ENCODE peak calls at places on chromosomes 2 and 18, in five cellular contexts. One of them, this sample, is unnamed.

GRCh38 chr2:79083846-79084376 is 3.9 kb downstream of the REG1B start:
- DNase-seq in uterus: no peak
- DNase-seq in heart left ventricle: no peak
- DNase-seq in tibial nerve: no peak
- DNase-seq in HepG2: no peak
- DNase-seq in this sample: no peak

GRCh38 chr2:2664989-2665833 is 334.1 kb upstream of the MYT1L start:
- DNase-seq in uterus: no peak
- DNase-seq in heart left ventricle: no peak
- DNase-seq in tibial nerve: no peak
- DNase-seq in HepG2: peak; percentile 58
- DNase-seq in this sample: no peak

GRCh38 chr2:113178891-113179290 is 5.1 kb downstream of the PSD4 start:
- DNase-seq in uterus: no peak
- DNase-seq in heart left ventricle: no peak
- DNase-seq in tibial nerve: no peak
- DNase-seq in HepG2: no peak
- DNase-seq in this sample: peak; percentile 39

GRCh38 chr2:108593547-108594098 is 59.4 kb downstream of the LIMS1 start:
- DNase-seq in uterus: no peak
- DNase-seq in heart left ventricle: no peak
- DNase-seq in tibial nerve: no peak
- DNase-seq in HepG2: no peak
- DNase-seq in this sample: no peak

GRCh38 chr2:16614314-16614860 is 51.2 kb downstream of the CYRIA start:
- DNase-seq in uterus: no peak
- DNase-seq in heart left ventricle: no peak
- DNase-seq in tibial nerve: no peak
- DNase-seq in HepG2: no peak
- DNase-seq in this sample: no peak

GRCh38 chr2:219509780-219510511 is 4.3 kb upstream of the ASIC4 start:
- DNase-seq in uterus: peak; percentile 67
- DNase-seq in heart left ventricle: no peak
- DNase-seq in tibial nerve: no peak
- DNase-seq in HepG2: peak; percentile 60
- DNase-seq in this sample: no peak

GRCh38 chr18:57898506-57899124 is 95.5 kb upstream of the ATP8B1 start:
- DNase-seq in uterus: no peak
- DNase-seq in heart left ventricle: no peak
- DNase-seq in tibial nerve: no peak
- DNase-seq in HepG2: no peak
- DNase-seq in this sample: no peak

GRCh38 chr18:59605633-59606192 is 91.5 kb downstream of the CCBE1 start:
- DNase-seq in uterus: no peak
- DNase-seq in heart left ventricle: no peak
- DNase-seq in tibial nerve: no peak
- DNase-seq in HepG2: no peak
- DNase-seq in this sample: no peak

GRCh38 chr2:172647439-172647838 is 88.2 kb upstream of the RAPGEF4 start:
- DNase-seq in uterus: no peak
- DNase-seq in heart left ventricle: no peak
- DNase-seq in tibial nerve: no peak
- DNase-seq in HepG2: no peak
- DNase-seq in this sample: no peak

GRCh38 chr18:62717059-62717849 is 1.9 kb downstream of the PHLPP1 start:
- DNase-seq in uterus: no peak
- DNase-seq in heart left ventricle: no peak
- DNase-seq in tibial nerve: no peak
- DNase-seq in HepG2: peak; percentile 48
- DNase-seq in this sample: peak; percentile 74

GRCh38 chr2:207225773-207226172 is 60.0 kb upstream of the KLF7 start:
- DNase-seq in uterus: no peak
- DNase-seq in heart left ventricle: no peak
- DNase-seq in tibial nerve: no peak
- DNase-seq in HepG2: no peak
- DNase-seq in this sample: no peak

GRCh38 chr2:152506843-152507242 is 171.9 kb downstream of the FMNL2 start:
- DNase-seq in uterus: no peak
- DNase-seq in heart left ventricle: no peak
- DNase-seq in tibial nerve: no peak
- DNase-seq in HepG2: no peak
- DNase-seq in this sample: no peak

GRCh38 chr2:127128508-127128907 is 21.6 kb upstream of the BIN1 start:
- DNase-seq in uterus: no peak
- DNase-seq in heart left ventricle: no peak
- DNase-seq in tibial nerve: no peak
- DNase-seq in HepG2: no peak
- DNase-seq in this sample: no peak

GRCh38 chr2:104521247-104521646 is 332.7 kb upstream of the POU3F3 start:
- DNase-seq in uterus: no peak
- DNase-seq in heart left ventricle: no peak
- DNase-seq in tibial nerve: no peak
- DNase-seq in HepG2: peak; percentile 15
- DNase-seq in this sample: no peak

GRCh38 chr2:135258193-135258592 is 206.1 kb downstream of the RAB3GAP1 start:
- DNase-seq in uterus: no peak
- DNase-seq in heart left ventricle: no peak
- DNase-seq in tibial nerve: no peak
- DNase-seq in HepG2: no peak
- DNase-seq in this sample: no peak

GRCh38 chr2:118979177-118979861 is 37.3 kb downstream of the MARCO start:
- DNase-seq in uterus: no peak
- DNase-seq in heart left ventricle: no peak
- DNase-seq in tibial nerve: no peak
- DNase-seq in HepG2: no peak
- DNase-seq in this sample: no peak

GRCh38 chr2:96913398-96914202 is 43.7 kb upstream of the SEMA4C start:
- DNase-seq in uterus: no peak
- DNase-seq in heart left ventricle: peak; percentile 53
- DNase-seq in tibial nerve: no peak
- DNase-seq in HepG2: peak; percentile 36
- DNase-seq in this sample: no peak

GRCh38 chr2:11404381-11405073 is 60.1 kb upstream of the ROCK2 start:
- DNase-seq in uterus: no peak
- DNase-seq in heart left ventricle: no peak
- DNase-seq in tibial nerve: no peak
- DNase-seq in HepG2: no peak
- DNase-seq in this sample: no peak

GRCh38 chr2:13006407-13006806 is 289.7 kb downstream of the TRIB2 start:
- DNase-seq in uterus: no peak
- DNase-seq in heart left ventricle: no peak
- DNase-seq in tibial nerve: no peak
- DNase-seq in HepG2: no peak
- DNase-seq in this sample: no peak

GRCh38 chr18:51425889-51426288 is 228.4 kb upstream of the MEX3C start:
- DNase-seq in uterus: no peak
- DNase-seq in heart left ventricle: no peak
- DNase-seq in tibial nerve: no peak
- DNase-seq in HepG2: no peak
- DNase-seq in this sample: no peak

GRCh38 chr18:7567487-7568425 is 640 bp downstream of the PTPRM start:
- DNase-seq in uterus: peak; percentile 43
- DNase-seq in heart left ventricle: peak; percentile 56
- DNase-seq in tibial nerve: peak; percentile 22
- DNase-seq in HepG2: no peak
- DNase-seq in this sample: peak; percentile 81
- TF ChIP-seq POLR2A in uterus: peak; percentile 8
- TF ChIP-seq POLR2A in heart left ventricle: no peak
- TF ChIP-seq POLR2A in tibial nerve: no peak
- TF ChIP-seq POLR2A in HepG2: no peak
- TF ChIP-seq POLR2A in this sample: no peak

DNA sequence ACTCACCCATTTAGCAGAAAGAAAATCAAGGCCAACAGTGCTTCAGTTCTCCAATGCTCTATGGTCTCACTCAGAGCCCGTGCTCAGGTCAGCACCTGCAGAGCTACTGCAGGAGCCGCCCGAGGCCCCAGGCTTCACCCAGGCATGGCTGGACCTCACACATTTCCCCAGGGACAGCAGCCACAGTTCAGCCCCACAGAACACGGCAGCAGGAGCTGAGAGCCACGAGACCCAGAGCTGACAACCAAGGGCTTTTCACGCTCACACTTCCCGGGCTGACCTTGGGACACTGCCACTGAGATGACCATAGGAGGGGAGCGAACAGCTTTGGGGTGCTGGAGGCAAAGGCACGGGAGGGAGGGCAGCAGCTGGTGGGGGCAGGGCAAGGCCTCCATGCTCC is 4.2 kb downstream of the TMEM18 start:
- DNase-seq in uterus: no peak
- DNase-seq in heart left ventricle: no peak
- DNase-seq in tibial nerve: no peak
- DNase-seq in HepG2: no peak
- DNase-seq in this sample: no peak
- H3K4me1 ChIP-seq in uterus: peaks cover 8% of the 10 kb centered on the region
- H3K4me1 ChIP-seq in heart left ventricle: peaks cover 25% of the 10 kb centered on the region
- H3K4me1 ChIP-seq in tibial nerve: no peaks in the 10 kb centered on the region
- H3K4me1 ChIP-seq in HepG2: peaks cover 16% of the 10 kb centered on the region
- H3K4me1 ChIP-seq in this sample: peaks cover 13% of the 10 kb centered on the region

GRCh38 chr2:120238728-120239487 is 13.7 kb upstream of the RALB start:
- DNase-seq in uterus: peak; percentile 48
- DNase-seq in heart left ventricle: peak; percentile 47
- DNase-seq in tibial nerve: no peak
- DNase-seq in HepG2: peak; percentile 76
- DNase-seq in this sample: no peak

GRCh38 chr2:120240901-120241429 is 11.7 kb upstream of the RALB start:
- DNase-seq in uterus: no peak
- DNase-seq in heart left ventricle: no peak
- DNase-seq in tibial nerve: no peak
- DNase-seq in HepG2: no peak
- DNase-seq in this sample: no peak

GRCh38 chr2:120241709-120242108 is 10.9 kb upstream of the RALB start:
- DNase-seq in uterus: no peak
- DNase-seq in heart left ventricle: no peak
- DNase-seq in tibial nerve: no peak
- DNase-seq in HepG2: no peak
- DNase-seq in this sample: no peak

GRCh38 chr2:120237491-120237902 is 14.3 kb upstream of the TMEM185B start:
- DNase-seq in uterus: no peak
- DNase-seq in heart left ventricle: no peak
- DNase-seq in tibial nerve: no peak
- DNase-seq in HepG2: no peak
- DNase-seq in this sample: no peak

GRCh38 chr2:120239488-120240287 is 13.0 kb upstream of the RALB start:
- DNase-seq in uterus: peak; percentile 79
- DNase-seq in heart left ventricle: peak; percentile 81
- DNase-seq in tibial nerve: no peak
- DNase-seq in HepG2: peak; percentile 37
- DNase-seq in this sample: no peak
- TF ChIP-seq POLR2A in uterus: no peak
- TF ChIP-seq POLR2A in heart left ventricle: no peak
- TF ChIP-seq POLR2A in tibial nerve: no peak
- TF ChIP-seq POLR2A in HepG2: no peak
- TF ChIP-seq POLR2A in this sample: no peak

GRCh38 chr2:98123286-98123685 is 36.3 kb downstream of the VWA3B start:
- DNase-seq in uterus: no peak
- DNase-seq in heart left ventricle: no peak
- DNase-seq in tibial nerve: no peak
- DNase-seq in HepG2: no peak
- DNase-seq in this sample: no peak

GRCh38 chr2:98128556-98129109 is 41.7 kb downstream of the VWA3B start:
- DNase-seq in uterus: no peak
- DNase-seq in heart left ventricle: no peak
- DNase-seq in tibial nerve: no peak
- DNase-seq in HepG2: no peak
- DNase-seq in this sample: no peak

GRCh38 chr2:98122524-98122923 is 35.6 kb downstream of the VWA3B start:
- DNase-seq in uterus: no peak
- DNase-seq in heart left ventricle: no peak
- DNase-seq in tibial nerve: no peak
- DNase-seq in HepG2: no peak
- DNase-seq in this sample: no peak

GRCh38 chr2:98126061-98126460 is 39.1 kb downstream of the VWA3B start:
- DNase-seq in uterus: no peak
- DNase-seq in heart left ventricle: no peak
- DNase-seq in tibial nerve: no peak
- DNase-seq in HepG2: no peak
- DNase-seq in this sample: no peak

GRCh38 chr2:98127229-98127989 is 40.4 kb downstream of the VWA3B start:
- DNase-seq in uterus: no peak
- DNase-seq in heart left ventricle: no peak
- DNase-seq in tibial nerve: no peak
- DNase-seq in HepG2: no peak
- DNase-seq in this sample: no peak
- H3K4me1 ChIP-seq in uterus: no peaks in the 10 kb centered on the region
- H3K4me1 ChIP-seq in heart left ventricle: peaks cover 6% of the 10 kb centered on the region
- H3K4me1 ChIP-seq in tibial nerve: no peaks in the 10 kb centered on the region
- H3K4me1 ChIP-seq in HepG2: no peaks in the 10 kb centered on the region
- H3K4me1 ChIP-seq in this sample: peaks cover 15% of the 10 kb centered on the region

GRCh38 chr2:213284105-213285090 is at the start of gene SPAG16:
- DNase-seq in uterus: peak; percentile 96
- DNase-seq in heart left ventricle: peak; percentile 94
- DNase-seq in tibial nerve: peak; percentile 82
- DNase-seq in HepG2: peak; percentile 99
- DNase-seq in this sample: peak; percentile 96
- TF ChIP-seq POLR2A in uterus: peak; percentile 48
- TF ChIP-seq POLR2A in heart left ventricle: no peak
- TF ChIP-seq POLR2A in tibial nerve: no peak
- TF ChIP-seq POLR2A in HepG2: peak; percentile 82
- TF ChIP-seq POLR2A in this sample: no peak

GRCh38 chr2:20578266-20578894 is 72.5 kb downstream of the HS1BP3 start:
- DNase-seq in uterus: no peak
- DNase-seq in heart left ventricle: no peak
- DNase-seq in tibial nerve: no peak
- DNase-seq in HepG2: no peak
- DNase-seq in this sample: peak; percentile 51
- H3K4me1 ChIP-seq in uterus: peaks cover 4% of the 10 kb centered on the region
- H3K4me1 ChIP-seq in heart left ventricle: peaks cover 67% of the 10 kb centered on the region
- H3K4me1 ChIP-seq in tibial nerve: no peaks in the 10 kb centered on the region
- H3K4me1 ChIP-seq in HepG2: peaks cover 98% of the 10 kb centered on the region
- H3K4me1 ChIP-seq in this sample: peaks cover 52% of the 10 kb centered on the region

GRCh38 chr2:26772064-26773001 is 8.2 kb downstream of the SLC35F6 start:
- DNase-seq in uterus: peak; percentile 95
- DNase-seq in heart left ventricle: peak; percentile 95
- DNase-seq in tibial nerve: peak; percentile 98
- DNase-seq in HepG2: peak; percentile 83
- DNase-seq in this sample: peak; percentile 97
- TF ChIP-seq POLR2A in uterus: no peak
- TF ChIP-seq POLR2A in heart left ventricle: peak; percentile 50
- TF ChIP-seq POLR2A in tibial nerve: peak; percentile 59
- TF ChIP-seq POLR2A in HepG2: no peak
- TF ChIP-seq POLR2A in this sample: peak; percentile 43

DNA sequence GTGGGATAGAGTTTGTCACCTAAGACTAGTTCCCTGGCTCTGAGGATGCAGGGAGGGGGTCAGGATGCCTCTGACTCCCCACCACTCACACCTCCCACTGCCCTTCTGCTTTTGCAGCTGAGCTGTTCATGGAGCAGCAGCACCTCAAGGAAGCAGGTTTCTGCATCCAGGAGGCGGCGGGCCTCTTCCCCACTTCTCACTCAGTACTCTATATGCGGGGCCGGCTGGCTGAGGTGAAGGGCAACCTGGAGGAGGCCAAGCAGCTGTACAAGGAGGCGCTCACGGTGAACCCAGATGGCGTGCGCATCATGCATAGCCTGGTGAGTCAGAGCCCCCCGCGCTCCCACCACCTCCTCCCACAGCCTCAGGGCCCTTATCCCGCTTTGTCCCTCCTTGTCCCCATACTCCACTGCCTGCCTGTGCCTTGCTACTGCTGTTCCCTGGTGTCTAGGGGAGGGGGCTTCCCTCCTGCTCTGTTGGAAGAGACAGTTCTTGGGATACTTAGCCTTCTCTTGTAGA is 94.4 kb downstream of the STPG4 start:
- DNase-seq in uterus: no peak
- DNase-seq in heart left ventricle: no peak
- DNase-seq in tibial nerve: no peak
- DNase-seq in HepG2: no peak
- DNase-seq in this sample: no peak
- H3K4me1 ChIP-seq in uterus: peaks cover 17% of the 10 kb centered on the region
- H3K4me1 ChIP-seq in heart left ventricle: peaks cover 78% of the 10 kb centered on the region
- H3K4me1 ChIP-seq in tibial nerve: peaks cover 15% of the 10 kb centered on the region
- H3K4me1 ChIP-seq in HepG2: peaks cover 45% of the 10 kb centered on the region
- H3K4me1 ChIP-seq in this sample: peaks cover 60% of the 10 kb centered on the region

GRCh38 chr18:23452728-23453656 is at the start of gene RIOK3:
- DNase-seq in uterus: peak; percentile 95
- DNase-seq in heart left ventricle: peak; percentile 98
- DNase-seq in tibial nerve: peak; percentile 95
- DNase-seq in HepG2: peak; percentile 94
- DNase-seq in this sample: peak; percentile 99
- TF ChIP-seq POLR2A in uterus: peak; percentile 86
- TF ChIP-seq POLR2A in heart left ventricle: peak; percentile 92
- TF ChIP-seq POLR2A in tibial nerve: peak; percentile 86
- TF ChIP-seq POLR2A in HepG2: peak; percentile 87
- TF ChIP-seq POLR2A in this sample: no peak

This sample was measured in suprapubic skin.